ENCODE peak calls at places on chromosomes 16 and 17, in seven cellular contexts. M is natural killer cell treated with Interleukin-12 subunit alpha and Interleukin-12 subunit beta and Interleukin-15 and Interleukin-18, amount 100 ng/mL, for 72 hours; P is Ammon's horn; J is stimulated activated CD4-positive, alpha-beta T cell treated with anti-CD3 and anti-CD28 coated beads, TNF-alpha, amount 100 ng/mL, for 1 hour; G is activated T-helper 9 cell treated with anti-CD3 and anti-CD28 coated beads, Interleukin-2, amount 50 U/mL, for 16 hours; E is omental fat pad; H is WTC11. B is an unnamed sample.

GRCh38 chr17:79521225-79521624 is 89.6 kb downstream of the RBFOX3 start:
- DNase-seq in M (no peak), P (no peak), J (no peak), G (no peak), E (no peak), H (no peak), B (no peak)

GRCh38 chr17:61393550-61393903 is 6.1 kb upstream of the TBX2 start:
- DNase-seq in M (no peak), P (no peak), J (no peak), G (no peak), E (no peak), H (peak; percentile 48), B (no peak)

GRCh38 chr16:50901062-50901461 is 159.2 kb downstream of the CYLD start:
- DNase-seq in M (no peak), P (no peak), J (no peak), G (no peak), E (no peak), H (no peak), B (no peak)

GRCh38 chr16:49602201-49603041 is 228.8 kb downstream of the C16orf78 start:
- DNase-seq in M (no peak), P (no peak), J (no peak), G (no peak), E (no peak), H (no peak), B (no peak)

GRCh38 chr16:19384656-19385055 is 33.0 kb upstream of the TMC5 start:
- DNase-seq in M (no peak), P (no peak), J (no peak), G (no peak), E (no peak), H (no peak), B (no peak)

GRCh38 chr17:9900744-9901143 is 4.3 kb downstream of the RCVRN start:
- DNase-seq in M (no peak), P (no peak), J (no peak), G (no peak), E (no peak), H (no peak), B (no peak)

GRCh38 chr16:72996291-72997062 is 51.5 kb downstream of the ZFHX3 start:
- DNase-seq in M (no peak), P (no peak), J (no peak), G (no peak), E (no peak), H (no peak), B (no peak)

GRCh38 chr17:82300707-82301270 is 16.6 kb downstream of the CD7 start:
- DNase-seq in M (peak; percentile 75), P (no peak), J (no peak), G (peak; percentile 48), E (no peak), H (peak; percentile 72), B (peak; percentile 18)

GRCh38 chr17:36861531-36861930 is 75.7 kb upstream of the LHX1 start:
- DNase-seq in M (no peak), P (no peak), J (no peak), G (no peak), E (no peak), H (no peak), B (no peak)

GRCh38 chr17:63694974-63695773 is 4.8 kb downstream of the LIMD2 start:
- DNase-seq in M (no peak), P (no peak), J (no peak), G (no peak), E (no peak), H (no peak), B (no peak)

GRCh38 chr16:85284138-85284897 is 172.0 kb upstream of the CIBAR2 start:
- DNase-seq in M (no peak), P (peak; percentile 59), J (no peak), G (no peak), E (no peak), H (no peak), B (no peak)

GRCh38 chr16:2082983-2083364 is 35.2 kb downstream of the TSC2 start:
- DNase-seq in M (no peak), P (no peak), J (no peak), G (no peak), E (no peak), H (no peak), B (no peak)

GRCh38 chr17:40509626-40510327 is 8.4 kb upstream of the TNS4 start:
- DNase-seq in M (no peak), P (no peak), J (no peak), G (no peak), E (no peak), H (no peak), B (no peak)

GRCh38 chr16:6674071-6674470 is 658.6 kb upstream of the RBFOX1 start:
- DNase-seq in M (no peak), P (no peak), J (no peak), G (no peak), E (no peak), H (no peak), B (no peak)

GRCh38 chr17:55327225-55328088 is 62.7 kb downstream of the HLF start:
- DNase-seq in M (no peak), P (no peak), J (no peak), G (no peak), E (no peak), H (no peak), B (no peak)

GRCh38 chr17:66494023-66494803 is 191.8 kb downstream of the PRKCA start:
- DNase-seq in M (no peak), P (no peak), J (no peak), G (no peak), E (no peak), H (no peak), B (no peak)

GRCh38 chr16:48098472-48098871 is 57.3 kb downstream of the ABCC12 start:
- DNase-seq in M (no peak), P (no peak), J (no peak), G (no peak), E (no peak), H (no peak), B (no peak)

GRCh38 chr16:67301080-67301757 is 21.9 kb downstream of the PLEKHG4 start:
- DNase-seq in M (no peak), P (no peak), J (no peak), G (no peak), E (no peak), H (no peak), B (no peak)

GRCh38 chr17:12922120-12922519 is 95.7 kb downstream of the ELAC2 start:
- DNase-seq in M (no peak), P (no peak), J (no peak), G (no peak), E (no peak), H (no peak), B (no peak)

GRCh38 chr17:68289473-68289872 is 1.5 kb downstream of the SLC16A6 start:
- DNase-seq in M (no peak), P (no peak), J (no peak), G (no peak), E (no peak), H (no peak), B (no peak)

GRCh38 chr17:9912146-9913099 is 7.4 kb upstream of the RCVRN start:
- DNase-seq in M (no peak), P (no peak), J (no peak), G (no peak), E (no peak), H (no peak), B (no peak)

GRCh38 chr17:43834106-43834505 is 1.2 kb upstream of the MPP3 start:
- DNase-seq in M (no peak), P (no peak), J (no peak), G (no peak), E (no peak), H (no peak), B (no peak)

GRCh38 chr16:66588981-66589713 is 9.9 kb downstream of the CMTM2 start:
- DNase-seq in M (no peak), P (peak; percentile 74), J (no peak), G (peak; percentile 40), E (no peak), H (peak; percentile 79), B (peak; percentile 24)

GRCh38 chr16:61792194-61792904 is 243.9 kb downstream of the CDH8 start:
- DNase-seq in M (no peak), P (no peak), J (no peak), G (no peak), E (no peak), H (no peak), B (no peak)

GRCh38 chr16:74691093-74691855 is 9.4 kb downstream of the MLKL start:
- DNase-seq in M (no peak), P (no peak), J (no peak), G (no peak), E (no peak), H (no peak), B (no peak)

GRCh38 chr17:81339180-81339501 is 44.0 kb upstream of the SLC38A10 start:
- DNase-seq in M (no peak), P (no peak), J (no peak), G (no peak), E (no peak), H (peak; percentile 47), B (no peak)

GRCh38 chr17:58232707-58233156 is 5.7 kb upstream of the LPO start:
- DNase-seq in M (no peak), P (peak; percentile 57), J (no peak), G (no peak), E (no peak), H (peak; percentile 16), B (no peak)

GRCh38 chr17:4636474-4637100 is 4.9 kb downstream of the ALOX15 start:
- DNase-seq in M (no peak), P (no peak), J (no peak), G (no peak), E (no peak), H (no peak), B (no peak)

GRCh38 chr17:61221181-61221580 is 178.5 kb upstream of the TBX2 start:
- DNase-seq in M (no peak), P (no peak), J (no peak), G (no peak), E (no peak), H (no peak), B (no peak)

GRCh38 chr17:33390479-33391027 is 97.5 kb upstream of the ASIC2 start:
- DNase-seq in M (no peak), P (no peak), J (no peak), G (no peak), E (no peak), H (no peak), B (no peak)

GRCh38 chr17:81419333-81419885 is 24.2 kb downstream of the BAHCC1 start:
- DNase-seq in M (no peak), P (peak; percentile 55), J (no peak), G (no peak), E (peak; percentile 60), H (no peak), B (no peak)

GRCh38 chr16:57471852-57472664 is 9.6 kb downstream of the POLR2C start:
- DNase-seq in M (no peak), P (no peak), J (no peak), G (no peak), E (no peak), H (no peak), B (no peak)

GRCh38 chr16:62954144-62955032 is 918.1 kb upstream of the CDH8 start:
- DNase-seq in M (no peak), P (no peak), J (no peak), G (no peak), E (no peak), H (no peak), B (no peak)

GRCh38 chr16:85605912-85606841 is 6.9 kb upstream of the GSE1 start:
- DNase-seq in M (no peak), P (no peak), J (no peak), G (no peak), E (no peak), H (no peak), B (no peak)

GRCh38 chr16:22887445-22887844 is 73.5 kb downstream of the HS3ST2 start:
- DNase-seq in M (no peak), P (no peak), J (no peak), G (no peak), E (no peak), H (no peak), B (no peak)

GRCh38 chr17:41645371-41646063 is 21.1 kb upstream of the KRT17 start:
- DNase-seq in M (no peak), P (peak; percentile 45), J (no peak), G (no peak), E (no peak), H (no peak), B (no peak)

GRCh38 chr16:20064520-20064919 is 9.2 kb downstream of the GPR139 start:
- DNase-seq in M (no peak), P (no peak), J (no peak), G (no peak), E (no peak), H (no peak), B (no peak)

GRCh38 chr17:1434150-1434549 is 21.9 kb downstream of the CRK start:
- DNase-seq in M (no peak), P (no peak), J (no peak), G (no peak), E (no peak), H (no peak), B (no peak)